ENCODE peak calls at places on chromosomes 16 and 17, in six cellular contexts. X, C, M, V, Y and K are unnamed samples.

GRCh38 chr17:39365252-39365651 is 36.2 kb downstream of the FBXL20 start:
- DNase-seq in V (no peak), Y (no peak), M (no peak), C (no peak), X (no peak), K (no peak)

GRCh38 chr16:14304891-14305459 is 233.9 kb downstream of the MRTFB start:
- DNase-seq in C (no peak), Y (no peak), X (no peak), M (no peak), V (no peak), K (no peak)

GRCh38 chr16:58459344-58460218 is 40.4 kb upstream of the NDRG4 start:
- DNase-seq in C (no peak), Y (no peak), M (peak), X (peak), V (no peak), K (peak)

GRCh38 chr17:76718516-76718915 is 7.8 kb upstream of the MXRA7 start:
- DNase-seq in M (no peak), Y (no peak), V (no peak), X (no peak), C (no peak), K (no peak)

GRCh38 chr17:61593404-61593803 is 2.4 kb upstream of the NACA2 start:
- DNase-seq in C (no peak), V (no peak), Y (no peak), X (no peak), M (no peak), K (no peak)

GRCh38 chr17:80678621-80679020 is 134.0 kb downstream of the RPTOR start:
- DNase-seq in V (no peak), C (peak), M (peak), X (no peak), Y (no peak), K (no peak)

GRCh38 chr16:89096768-89097527 is 3.3 kb downstream of the ACSF3 start:
- DNase-seq in Y (no peak), C (peak), X (no peak), M (no peak), V (no peak), K (no peak)

GRCh38 chr16:57994361-57994760 is 6.1 kb downstream of the ZNF319 start:
- DNase-seq in Y (no peak), M (no peak), C (no peak), V (no peak), X (no peak), K (no peak)

GRCh38 chr16:74724820-74725549 is 24.3 kb upstream of the MLKL start:
- DNase-seq in X (no peak), C (no peak), Y (no peak), M (peak), V (no peak), K (no peak)

GRCh38 chr16:2752850-2753522 is 548 bp downstream of the SRRM2 start:
- DNase-seq in V (peak), C (peak), X (peak), Y (peak), M (peak), K (no peak)

GRCh38 chr16:4376126-4376819 is 4.6 kb downstream of the VASN start:
- DNase-seq in Y (peak), C (no peak), X (no peak), M (no peak), V (peak), K (no peak)

GRCh38 chr17:58691701-58692238 is at the start of gene TEX14:
- DNase-seq in C (no peak), M (no peak), Y (peak), X (no peak), V (no peak), K (no peak)

GRCh38 chr17:64420143-64420670 is 28.7 kb upstream of the MILR1 start:
- DNase-seq in X (peak), C (no peak), V (no peak), M (peak), Y (no peak), K (no peak)

GRCh38 chr16:11835891-11836652 is 15.3 kb downstream of the RSL1D1 start:
- DNase-seq in V (no peak), M (no peak), X (no peak), Y (no peak), C (no peak), K (no peak)

GRCh38 chr17:1002412-1002753 is 5.5 kb downstream of the TIMM22 start:
- DNase-seq in Y (no peak), V (no peak), X (no peak), M (no peak), C (no peak), K (no peak)

GRCh38 chr16:73735018-73735417 is 561.6 kb upstream of the PSMD7 start:
- DNase-seq in X (no peak), M (peak), Y (no peak), C (no peak), V (no peak), K (peak)

GRCh38 chr16:75192606-75193264 is 14.2 kb downstream of the CTRB2 start:
- DNase-seq in C (no peak), V (no peak), M (no peak), X (no peak), Y (no peak), K (no peak)

GRCh38 chr17:34305606-34306005 is 13.6 kb upstream of the CCL8 start:
- DNase-seq in C (no peak), V (peak), M (no peak), X (no peak), Y (no peak), K (no peak)

GRCh38 chr16:58013201-58013956 is 12.2 kb downstream of the USB1 start:
- DNase-seq in X (no peak), C (no peak), Y (no peak), V (no peak), M (no peak), K (no peak)

GRCh38 chr17:17141860-17142552 is 64.1 kb downstream of the PLD6 start:
- DNase-seq in V (no peak), Y (no peak), X (peak), M (no peak), C (peak), K (no peak)

GRCh38 chr16:86858501-86858900 is 280.2 kb downstream of the FOXL1 start:
- DNase-seq in C (no peak), V (no peak), M (no peak), Y (no peak), X (no peak), K (no peak)

GRCh38 chr17:79325707-79326106 is 251.1 kb downstream of the ENGASE start:
- DNase-seq in X (no peak), V (no peak), Y (no peak), M (peak), C (no peak), K (no peak)

GRCh38 chr17:45907720-45908395 is 13.5 kb downstream of the MAPT start:
- DNase-seq in M (no peak), Y (no peak), V (no peak), X (no peak), C (no peak), K (no peak)

GRCh38 chr17:17269926-17270773 is 10.9 kb downstream of the COPS3 start:
- DNase-seq in M (no peak), C (no peak), V (no peak), Y (no peak), X (no peak), K (no peak)

GRCh38 chr17:48543854-48544355 is 1.0 kb downstream of the HOXB2 start:
- DNase-seq in M (no peak), C (no peak), V (no peak), Y (peak), X (no peak), K (no peak)

GRCh38 chr17:48544356-48545021 is 420 bp downstream of the HOXB2 start:
- DNase-seq in C (peak), V (peak), X (no peak), Y (peak), M (no peak), K (no peak)

GRCh38 chr17:48541574-48542113 is 3.3 kb downstream of the HOXB2 start:
- DNase-seq in Y (peak), X (no peak), M (no peak), C (peak), V (no peak), K (no peak)

GRCh38 chr17:48542114-48542955 is 2.6 kb downstream of the HOXB2 start:
- DNase-seq in V (no peak), M (no peak), C (peak), X (no peak), Y (peak), K (no peak)

GRCh38 chr17:48542956-48543853 is 1.7 kb downstream of the HOXB2 start:
- DNase-seq in V (no peak), Y (peak), M (no peak), X (peak), C (peak), K (no peak)
- H3K27ac ChIP-seq in V (peak), Y (peak), M (no peak), X (peak), C (peak), K (peak)

GRCh38 chr17:7476474-7476873 is 3.0 kb downstream of the ZBTB4 start:
- DNase-seq in C (no peak), M (peak), V (no peak), X (peak), Y (no peak), K (peak)
- H3K27ac ChIP-seq in C (peak), M (peak), V (peak), X (no peak), Y (peak), K (peak)

GRCh38 chr17:28760987-28761562 is 17.3 kb downstream of the TRAF4 start:
- DNase-seq in M (no peak), Y (peak), X (no peak), V (no peak), C (no peak), K (no peak)
- H3K27ac ChIP-seq in M (peak), Y (no peak), X (no peak), V (no peak), C (no peak), K (peak)

GRCh38 chr17:42253173-42253545 is 23.0 kb downstream of the STAT5B start:
- DNase-seq in Y (no peak), V (no peak), X (no peak), C (no peak), M (no peak), K (no peak)
- H3K27ac ChIP-seq in Y (no peak), V (peak), X (peak), C (peak), M (no peak), K (peak)

DNA sequence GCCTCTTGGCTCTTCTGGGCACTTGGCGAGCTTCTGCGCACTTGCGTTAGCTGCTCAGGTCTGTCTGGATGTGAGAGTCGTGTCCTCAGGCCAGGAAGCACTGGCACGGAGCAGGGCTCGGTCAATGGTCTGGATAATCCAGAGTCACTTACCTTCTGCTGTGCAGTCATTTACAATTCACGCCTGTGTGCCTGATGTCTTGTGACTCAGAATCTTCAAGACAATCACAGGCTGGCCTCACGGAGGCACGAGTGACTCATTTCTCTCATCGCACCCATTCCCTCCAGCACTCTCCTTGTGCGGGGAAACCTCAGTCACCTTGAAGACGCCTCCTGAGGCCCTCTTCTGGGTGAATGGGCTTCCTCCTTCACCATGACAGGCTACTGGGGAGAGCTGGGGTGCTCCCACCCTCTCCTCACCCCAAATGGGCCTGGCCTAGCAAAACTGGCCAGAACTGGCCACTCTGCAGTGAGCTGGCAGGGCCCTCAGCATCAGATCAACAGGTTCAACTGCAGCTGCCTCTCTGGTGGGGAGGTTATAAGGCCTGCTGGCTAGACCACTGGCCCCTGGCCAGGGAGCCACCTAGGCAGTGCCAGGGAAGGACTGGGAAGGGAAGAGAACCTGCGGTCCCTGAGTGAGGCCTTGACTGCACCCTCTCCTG is 1.9 kb upstream of the CAPN15 start:
- DNase-seq in X (peak), Y (no peak), V (no peak), M (peak), C (peak), K (peak)
- H3K27ac ChIP-seq in X (peak), Y (peak), V (peak), M (peak), C (no peak), K (peak)

GRCh38 chr16:34054969-34055368 is 595.6 kb downstream of the TP53TG3F start:
- DNase-seq in Y (no peak), M (no peak), C (no peak), V (no peak), X (no peak), K (no peak)
- H3K27ac ChIP-seq in Y (no peak), M (no peak), C (no peak), V (no peak), X (no peak), K (no peak)

DNA sequence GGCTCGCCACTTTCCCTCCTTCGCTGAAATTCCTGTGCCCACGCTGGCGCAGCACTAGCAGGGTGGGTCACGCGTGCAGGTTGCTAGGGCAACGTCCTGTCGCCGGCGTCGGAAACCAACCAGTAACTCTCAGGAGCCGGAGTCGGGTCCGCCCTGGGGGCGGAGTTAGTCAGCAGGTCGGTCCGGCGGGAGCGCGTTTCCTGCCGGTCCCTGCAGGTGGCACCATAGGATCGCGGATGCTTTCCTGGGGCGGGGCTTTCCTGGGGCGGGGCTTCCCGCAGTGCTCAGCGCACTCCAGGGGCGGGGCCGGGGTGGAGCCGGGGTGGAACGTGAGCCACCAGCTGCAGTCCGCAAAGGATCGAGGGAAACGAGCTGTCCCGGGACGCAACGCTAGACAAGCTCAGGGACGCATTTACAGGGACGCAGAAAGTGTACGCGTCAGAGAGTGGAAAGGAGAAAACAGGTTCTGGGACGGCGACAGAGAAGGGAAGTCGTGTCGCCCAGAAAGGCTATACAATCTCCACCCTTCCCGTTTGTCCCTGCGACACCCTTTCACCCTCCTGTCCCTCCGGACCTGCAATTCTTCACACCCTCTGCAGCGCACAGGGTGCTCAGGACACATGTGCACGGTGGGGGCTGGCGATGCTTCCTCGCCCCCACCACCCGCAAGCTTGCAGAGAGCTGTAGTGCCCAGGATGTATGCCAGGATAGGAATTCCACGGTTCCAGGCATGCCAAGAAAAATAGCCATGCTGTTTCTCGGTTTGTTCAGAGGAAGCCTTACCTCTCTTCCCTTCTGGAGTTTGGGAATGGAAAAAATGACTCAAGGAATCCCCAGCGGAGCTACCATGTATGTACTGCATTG is 12.3 kb downstream of the COPZ2 start:
- DNase-seq in C (peak), X (peak), Y (peak), M (peak), V (peak), K (no peak)
- H3K27ac ChIP-seq in C (no peak), X (peak), Y (peak), M (peak), V (peak), K (peak)

DNA sequence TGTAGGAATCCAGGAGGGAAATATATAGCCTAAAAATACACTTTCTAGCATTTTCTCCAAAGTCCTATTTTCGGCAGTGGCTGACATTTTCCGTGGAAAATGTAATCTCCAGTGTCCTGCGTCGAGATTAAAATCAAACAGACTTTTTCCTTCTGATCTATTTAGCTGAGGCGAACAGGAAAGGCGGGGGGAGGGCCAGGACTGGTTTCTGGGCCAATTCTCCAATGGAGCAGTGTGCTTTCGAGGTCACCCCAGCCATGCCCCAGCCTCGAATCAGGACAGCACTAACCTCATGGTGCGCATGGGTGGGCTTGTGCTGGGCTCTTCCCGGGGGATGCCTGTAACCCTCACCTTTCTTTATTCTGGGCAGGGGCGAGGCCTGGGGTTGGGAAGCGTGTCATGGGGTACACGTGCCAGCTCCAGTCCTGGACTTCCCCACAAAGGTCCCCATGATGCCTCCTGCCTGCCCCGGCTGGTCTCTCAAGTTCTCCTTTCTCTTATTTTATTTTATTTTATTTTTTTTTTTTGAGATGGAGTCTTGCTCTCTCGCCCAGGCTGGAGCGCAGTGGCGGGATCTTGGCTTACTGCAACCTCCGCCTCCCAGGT is 8.8 kb downstream of the ATP2A3 start:
- DNase-seq in V (no peak), M (no peak), Y (no peak), C (no peak), X (no peak), K (no peak)
- H3K27ac ChIP-seq in V (no peak), M (no peak), Y (no peak), C (no peak), X (no peak), K (no peak)